ENCODE peak calls at places on chromosomes 7 and 10, in four cellular contexts. One of them, this sample, is unnamed.

GRCh38 chr7:139774376-139774775 is 3.4 kb downstream of the HIPK2 start:
- DNase-seq in fibroblast of pulmonary artery: peak
- DNase-seq in NCI-H2081: no peak
- DNase-seq in kidney tubule cell: peak
- DNase-seq in this sample: peak

GRCh38 chr7:87506243-87507180 is 31.0 kb upstream of the ABCB4 start:
- DNase-seq in fibroblast of pulmonary artery: peak
- DNase-seq in NCI-H2081: no peak
- DNase-seq in kidney tubule cell: peak
- DNase-seq in this sample: peak

GRCh38 chr10:118028619-118029018 is 18.1 kb downstream of the RAB11FIP2 start:
- DNase-seq in fibroblast of pulmonary artery: no peak
- DNase-seq in NCI-H2081: no peak
- DNase-seq in kidney tubule cell: no peak
- DNase-seq in this sample: no peak

GRCh38 chr10:127990846-127991542 is 84.1 kb downstream of the PTPRE start:
- DNase-seq in fibroblast of pulmonary artery: peak
- DNase-seq in NCI-H2081: no peak
- DNase-seq in kidney tubule cell: peak
- DNase-seq in this sample: peak

GRCh38 chr7:130867581-130868136 is 133.7 kb upstream of the KLF14 start:
- DNase-seq in fibroblast of pulmonary artery: no peak
- DNase-seq in NCI-H2081: no peak
- DNase-seq in kidney tubule cell: no peak
- DNase-seq in this sample: no peak

GRCh38 chr7:119270045-119270464 is 1002.9 kb upstream of the KCND2 start:
- DNase-seq in fibroblast of pulmonary artery: peak
- DNase-seq in NCI-H2081: peak
- DNase-seq in kidney tubule cell: peak
- DNase-seq in this sample: peak

GRCh38 chr7:128909605-128910568 is 622 bp downstream of the KCP start:
- DNase-seq in fibroblast of pulmonary artery: peak
- DNase-seq in NCI-H2081: no peak
- DNase-seq in kidney tubule cell: peak
- DNase-seq in this sample: no peak

GRCh38 chr10:3046210-3046779 is 21.1 kb upstream of the PFKP start:
- DNase-seq in fibroblast of pulmonary artery: no peak
- DNase-seq in NCI-H2081: no peak
- DNase-seq in kidney tubule cell: no peak
- DNase-seq in this sample: no peak

GRCh38 chr10:106467506-106467905 is 697.0 kb downstream of the SORCS1 start:
- DNase-seq in fibroblast of pulmonary artery: no peak
- DNase-seq in NCI-H2081: no peak
- DNase-seq in kidney tubule cell: no peak
- DNase-seq in this sample: no peak

GRCh38 chr7:141151726-141152125 is 77.9 kb downstream of the TMEM178B start:
- DNase-seq in fibroblast of pulmonary artery: no peak
- DNase-seq in NCI-H2081: no peak
- DNase-seq in kidney tubule cell: peak
- DNase-seq in this sample: no peak

GRCh38 chr7:101021703-101022102 is 1.8 kb downstream of the MUC17 start:
- DNase-seq in fibroblast of pulmonary artery: no peak
- DNase-seq in NCI-H2081: no peak
- DNase-seq in kidney tubule cell: no peak
- DNase-seq in this sample: no peak

GRCh38 chr7:148699772-148700629 is 1.3 kb downstream of the CUL1 start:
- DNase-seq in fibroblast of pulmonary artery: peak
- DNase-seq in NCI-H2081: no peak
- DNase-seq in kidney tubule cell: peak
- DNase-seq in this sample: no peak

GRCh38 chr7:73577627-73578341 is 595 bp downstream of the TBL2 start:
- DNase-seq in fibroblast of pulmonary artery: peak
- DNase-seq in NCI-H2081: no peak
- DNase-seq in kidney tubule cell: peak
- DNase-seq in this sample: no peak

GRCh38 chr7:36071605-36072004 is 81.4 kb upstream of the EEPD1 start:
- DNase-seq in fibroblast of pulmonary artery: peak
- DNase-seq in NCI-H2081: no peak
- DNase-seq in kidney tubule cell: no peak
- DNase-seq in this sample: no peak

GRCh38 chr10:132489053-132489703 is 48.4 kb upstream of the INPP5A start:
- DNase-seq in fibroblast of pulmonary artery: peak
- DNase-seq in NCI-H2081: no peak
- DNase-seq in kidney tubule cell: no peak
- DNase-seq in this sample: no peak

GRCh38 chr7:7769712-7770111 is 51.3 kb upstream of the RPA3 start:
- DNase-seq in fibroblast of pulmonary artery: no peak
- DNase-seq in NCI-H2081: no peak
- DNase-seq in kidney tubule cell: no peak
- DNase-seq in this sample: no peak

GRCh38 chr7:79137942-79138341 is 315.5 kb downstream of the MAGI2 start:
- DNase-seq in fibroblast of pulmonary artery: peak
- DNase-seq in NCI-H2081: no peak
- DNase-seq in kidney tubule cell: no peak
- DNase-seq in this sample: no peak

GRCh38 chr7:78768859-78769258 is 684.6 kb downstream of the MAGI2 start:
- DNase-seq in fibroblast of pulmonary artery: no peak
- DNase-seq in NCI-H2081: no peak
- DNase-seq in kidney tubule cell: no peak
- DNase-seq in this sample: no peak

GRCh38 chr10:113449151-113449695 is 103.6 kb upstream of the HABP2 start:
- DNase-seq in fibroblast of pulmonary artery: no peak
- DNase-seq in NCI-H2081: no peak
- DNase-seq in kidney tubule cell: no peak
- DNase-seq in this sample: no peak

GRCh38 chr7:134899729-134900128 is 86.6 kb upstream of the AGBL3 start:
- DNase-seq in fibroblast of pulmonary artery: peak
- DNase-seq in NCI-H2081: no peak
- DNase-seq in kidney tubule cell: peak
- DNase-seq in this sample: peak

GRCh38 chr7:151063212-151063561 is 3.8 kb downstream of the SLC4A2 start:
- DNase-seq in fibroblast of pulmonary artery: peak
- DNase-seq in NCI-H2081: no peak
- DNase-seq in kidney tubule cell: peak
- DNase-seq in this sample: peak

GRCh38 chr10:132297521-132297920 is 10.2 kb downstream of the STK32C start:
- DNase-seq in fibroblast of pulmonary artery: no peak
- DNase-seq in NCI-H2081: no peak
- DNase-seq in kidney tubule cell: no peak
- DNase-seq in this sample: no peak

GRCh38 chr7:128849804-128850490 is 12.7 kb upstream of the ATP6V1F start:
- DNase-seq in fibroblast of pulmonary artery: no peak
- DNase-seq in NCI-H2081: no peak
- DNase-seq in kidney tubule cell: peak
- DNase-seq in this sample: no peak

GRCh38 chr10:5738427-5738826 is 53.8 kb downstream of the TASOR2 start:
- DNase-seq in fibroblast of pulmonary artery: no peak
- DNase-seq in NCI-H2081: no peak
- DNase-seq in kidney tubule cell: peak
- DNase-seq in this sample: no peak

GRCh38 chr10:86959737-86960002 is 1.3 kb downstream of the SNCG start:
- DNase-seq in fibroblast of pulmonary artery: no peak
- DNase-seq in NCI-H2081: no peak
- DNase-seq in kidney tubule cell: no peak
- DNase-seq in this sample: no peak

GRCh38 chr10:48655426-48656240 is 29.0 kb upstream of the WDFY4 start:
- DNase-seq in fibroblast of pulmonary artery: peak
- DNase-seq in NCI-H2081: no peak
- DNase-seq in kidney tubule cell: peak
- DNase-seq in this sample: peak

GRCh38 chr7:114663502-114663901 is 248.9 kb downstream of the FOXP2 start:
- DNase-seq in fibroblast of pulmonary artery: peak
- DNase-seq in NCI-H2081: peak
- DNase-seq in kidney tubule cell: peak
- DNase-seq in this sample: peak

GRCh38 chr7:29502133-29502532 is 61.5 kb upstream of the PRR15 start:
- DNase-seq in fibroblast of pulmonary artery: no peak
- DNase-seq in NCI-H2081: no peak
- DNase-seq in kidney tubule cell: no peak
- DNase-seq in this sample: no peak

GRCh38 chr7:86643478-86644281 is at the start of gene GRM3:
- DNase-seq in fibroblast of pulmonary artery: no peak
- DNase-seq in NCI-H2081: no peak
- DNase-seq in kidney tubule cell: no peak
- DNase-seq in this sample: no peak

GRCh38 chr7:77738871-77739270 is 42.6 kb downstream of the RSBN1L start:
- DNase-seq in fibroblast of pulmonary artery: peak
- DNase-seq in NCI-H2081: no peak
- DNase-seq in kidney tubule cell: no peak
- DNase-seq in this sample: no peak

GRCh38 chr7:122674502-122674901 is 24.4 kb downstream of the RNF133 start:
- DNase-seq in fibroblast of pulmonary artery: peak
- DNase-seq in NCI-H2081: no peak
- DNase-seq in kidney tubule cell: no peak
- DNase-seq in this sample: peak

GRCh38 chr10:1544929-1545328 is 192.4 kb downstream of the ADARB2 start:
- DNase-seq in fibroblast of pulmonary artery: no peak
- DNase-seq in NCI-H2081: no peak
- DNase-seq in kidney tubule cell: no peak
- DNase-seq in this sample: no peak

GRCh38 chr7:99393363-99394187 is 14.8 kb downstream of the PDAP1 start:
- DNase-seq in fibroblast of pulmonary artery: no peak
- DNase-seq in NCI-H2081: peak
- DNase-seq in kidney tubule cell: no peak
- DNase-seq in this sample: no peak

GRCh38 chr10:101938316-101939272 is 95.0 kb upstream of the KCNIP2 start:
- DNase-seq in fibroblast of pulmonary artery: peak
- DNase-seq in NCI-H2081: no peak
- DNase-seq in kidney tubule cell: peak
- DNase-seq in this sample: peak

GRCh38 chr10:79981673-79982485 is 33.0 kb upstream of the SFTPD start:
- DNase-seq in fibroblast of pulmonary artery: peak
- DNase-seq in NCI-H2081: peak
- DNase-seq in kidney tubule cell: peak
- DNase-seq in this sample: peak

GRCh38 chr7:85201209-85201608 is 14.4 kb upstream of the SEMA3D start:
- DNase-seq in fibroblast of pulmonary artery: no peak
- DNase-seq in NCI-H2081: no peak
- DNase-seq in kidney tubule cell: no peak
- DNase-seq in this sample: no peak

GRCh38 chr10:79200346-79200745 is 131.6 kb downstream of the ZMIZ1 start:
- DNase-seq in fibroblast of pulmonary artery: no peak
- DNase-seq in NCI-H2081: no peak
- DNase-seq in kidney tubule cell: no peak
- DNase-seq in this sample: no peak

GRCh38 chr10:77582710-77583115 is 54.9 kb downstream of the KCNMA1 start:
- DNase-seq in fibroblast of pulmonary artery: peak
- DNase-seq in NCI-H2081: no peak
- DNase-seq in kidney tubule cell: peak
- DNase-seq in this sample: peak

GRCh38 chr7:151549083-151549482 is 29.4 kb upstream of the RHEB start:
- DNase-seq in fibroblast of pulmonary artery: no peak
- DNase-seq in NCI-H2081: no peak
- DNase-seq in kidney tubule cell: no peak
- DNase-seq in this sample: no peak

This sample was measured in mammary epithelial cell.